ENCODE peak calls at places on chromosomes 12 and 14, in four cellular contexts. Q, T, Z and I are unnamed samples.

GRCh38 chr14:53850714-53851296 is 105.8 kb downstream of the BMP4 start:
- DNase-seq in Q (no peak), T (no peak), Z (no peak), I (no peak)

GRCh38 chr12:122876724-122877123 is 19.2 kb downstream of the VPS37B start:
- DNase-seq in Z (peak), Q (no peak), T (no peak), I (no peak)

GRCh38 chr12:54016478-54016964 is 7.7 kb downstream of the HOXC8 start:
- DNase-seq in Q (no peak), T (no peak), Z (no peak), I (peak)

GRCh38 chr12:120719496-120720233 is 6.0 kb upstream of the ACADS start:
- DNase-seq in T (no peak), Q (no peak), Z (no peak), I (no peak)

GRCh38 chr12:89309452-89309802 is 42.9 kb downstream of the DUSP6 start:
- DNase-seq in Q (no peak), T (no peak), Z (no peak), I (no peak)

GRCh38 chr12:29792853-29793252 is 9.1 kb upstream of the TMTC1 start:
- DNase-seq in T (no peak), Z (no peak), Q (no peak), I (no peak)

GRCh38 chr12:60394680-60395079 is 798.9 kb downstream of the SLC16A7 start:
- DNase-seq in T (no peak), Q (no peak), Z (no peak), I (peak)

GRCh38 chr12:104555650-104556049 is 98.9 kb downstream of the CHST11 start:
- DNase-seq in T (no peak), Q (no peak), Z (no peak), I (no peak)

GRCh38 chr12:26275313-26276257 is 80.2 kb downstream of the SSPN start:
- DNase-seq in T (no peak), Z (no peak), Q (no peak), I (no peak)